ENCODE peak calls at places on chromosomes 11 and 22, in six cellular contexts. M, R, H, E, V and K are unnamed samples. For H3K4me1, the result is how much of the 10 kb centered on the place peaks cover.

GRCh38 chr11:9057888-9058287 is 33.5 kb downstream of the SCUBE2 start:
- DNase-seq in M (no peak), R (no peak), H (no peak), E (no peak), V (no peak), K (no peak)

GRCh38 chr11:24637520-24637919 is 140.7 kb downstream of the LUZP2 start:
- DNase-seq in M (no peak), R (no peak), H (no peak), E (no peak), V (no peak), K (no peak)

GRCh38 chr11:28715726-28716125 is 607.5 kb downstream of the METTL15 start:
- DNase-seq in M (no peak), R (peak), H (no peak), E (no peak), V (no peak), K (no peak)

GRCh38 chr22:32591620-32592019 is 117.0 kb downstream of the FBXO7 start:
- DNase-seq in M (no peak), R (peak), H (no peak), E (no peak), V (no peak), K (no peak)

GRCh38 chr22:42719656-42720262 is 911 bp downstream of the A4GALT start:
- DNase-seq in M (no peak), R (no peak), H (no peak), E (no peak), V (no peak), K (no peak)

GRCh38 chr11:72075756-72076155 is 4.6 kb downstream of the NUMA1 start:
- DNase-seq in M (no peak), R (no peak), H (no peak), E (no peak), V (no peak), K (no peak)

GRCh38 chr11:70132641-70133040 is 54.5 kb downstream of the ANO1 start:
- DNase-seq in M (no peak), R (no peak), H (no peak), E (peak), V (no peak), K (no peak)

GRCh38 chr11:59901306-59901705 is 22.7 kb downstream of the OOSP3 start:
- DNase-seq in M (peak), R (peak), H (no peak), E (no peak), V (no peak), K (no peak)

GRCh38 chr11:94708642-94709041 is 59.5 kb upstream of the AMOTL1 start:
- DNase-seq in M (no peak), R (no peak), H (no peak), E (no peak), V (no peak), K (no peak)

GRCh38 chr22:19621372-19622060 is 92.8 kb upstream of the SEPTIN5 start:
- DNase-seq in M (no peak), R (no peak), H (no peak), E (no peak), V (no peak), K (no peak)

GRCh38 chr11:9759519-9760179 is 95.8 kb downstream of the SWAP70 start:
- DNase-seq in M (peak), R (peak), H (peak), E (peak), V (no peak), K (peak)

GRCh38 chr11:74863410-74863809 is 85.5 kb downstream of the XRRA1 start:
- DNase-seq in M (no peak), R (no peak), H (no peak), E (no peak), V (no peak), K (no peak)

GRCh38 chr11:27705873-27706820 is 5.9 kb upstream of the BDNF start:
- DNase-seq in M (no peak), R (peak), H (no peak), E (no peak), V (peak), K (no peak)

GRCh38 chr11:112977620-112978212 is 16.5 kb downstream of the NCAM1 start:
- DNase-seq in M (no peak), R (peak), H (peak), E (no peak), V (no peak), K (no peak)

GRCh38 chr11:1835671-1836010 is 851 bp downstream of the SYT8 start:
- DNase-seq in M (no peak), R (no peak), H (no peak), E (no peak), V (no peak), K (peak)

GRCh38 chr11:33207408-33207985 is 46.2 kb upstream of the CSTF3 start:
- DNase-seq in M (no peak), R (peak), H (no peak), E (no peak), V (no peak), K (no peak)

GRCh38 chr11:126150256-126150655 is 61.2 kb downstream of the RPUSD4 start:
- DNase-seq in M (no peak), R (no peak), H (no peak), E (no peak), V (no peak), K (no peak)

GRCh38 chr11:3147626-3148025 is 17.5 kb downstream of the OSBPL5 start:
- DNase-seq in M (no peak), R (no peak), H (no peak), E (no peak), V (no peak), K (no peak)

GRCh38 chr11:40290031-40290650 is 1169.3 kb downstream of the LRRC4C start:
- DNase-seq in M (no peak), R (peak), H (no peak), E (no peak), V (no peak), K (no peak)

GRCh38 chr11:14270690-14271542 is 88.1 kb downstream of the RRAS2 start:
- DNase-seq in M (no peak), R (no peak), H (no peak), E (no peak), V (peak), K (no peak)

GRCh38 chr11:76176463-76176862 is 29.8 kb downstream of the WNT11 start:
- DNase-seq in M (no peak), R (no peak), H (no peak), E (no peak), V (no peak), K (no peak)

GRCh38 chr11:211741-212140 is 4.2 kb downstream of the RIC8A start:
- DNase-seq in M (no peak), R (no peak), H (no peak), E (no peak), V (no peak), K (no peak)

GRCh38 chr11:65047581-65048422 is 6.8 kb downstream of the SAC3D1 start:
- DNase-seq in M (peak), R (no peak), H (peak), E (peak), V (no peak), K (peak)

GRCh38 chr11:68186061-68186460 is 27.0 kb downstream of the KMT5B start:
- DNase-seq in M (no peak), R (no peak), H (no peak), E (no peak), V (no peak), K (no peak)

GRCh38 chr22:21628386-21629261 is 1.2 kb downstream of the YDJC start:
- DNase-seq in M (no peak), R (no peak), H (peak), E (peak), V (no peak), K (no peak)

GRCh38 chr22:23230348-23231068 is 50.2 kb downstream of the BCR start:
- DNase-seq in M (no peak), R (no peak), H (no peak), E (no peak), V (no peak), K (peak)

GRCh38 chr22:20206709-20207215 is 55.9 kb upstream of the CCDC188 start:
- DNase-seq in M (peak), R (no peak), H (no peak), E (no peak), V (no peak), K (peak)

GRCh38 chr11:23570828-23571227 is 710.6 kb upstream of the CCDC179 start:
- DNase-seq in M (no peak), R (peak), H (no peak), E (no peak), V (no peak), K (no peak)

GRCh38 chr11:69205125-69205928 is 49.6 kb downstream of the SMIM38 start:
- DNase-seq in M (no peak), R (no peak), H (no peak), E (no peak), V (no peak), K (no peak)

GRCh38 chr11:62400760-62401159 is 18.1 kb upstream of the SCGB1A1 start:
- DNase-seq in M (peak), R (peak), H (peak), E (no peak), V (no peak), K (peak)

GRCh38 chr11:83007909-83008580 is 63.7 kb downstream of the RAB30 start:
- DNase-seq in M (peak), R (peak), H (peak), E (no peak), V (peak), K (peak)

GRCh38 chr11:16831281-16832192 is 93.1 kb downstream of the C11orf58 start:
- DNase-seq in M (no peak), R (no peak), H (no peak), E (no peak), V (no peak), K (no peak)

GRCh38 chr11:20010106-20010860 is 150.0 kb downstream of the DBX1 start:
- DNase-seq in M (no peak), R (no peak), H (no peak), E (no peak), V (no peak), K (no peak)
- H3K4me1 ChIP-seq in M (under half), R (under half), H (under half), E (under half), V (under half), K (under half)

GRCh38 chr11:47378836-47379170 is 456 bp upstream of the SPI1 start:
- DNase-seq in M (no peak), R (no peak), H (no peak), E (no peak), V (no peak), K (peak)
- H3K4me3 ChIP-seq in M (no peak), R (no peak), H (no peak), E (peak), V (peak), K (peak)

GRCh38 chr11:35617687-35618496 is at the start of gene FJX1:
- DNase-seq in M (peak), R (peak), H (peak), E (peak), V (peak), K (peak)

GRCh38 chr11:35617316-35617686 is 959 bp upstream of the FJX1 start:
- DNase-seq in M (no peak), R (no peak), H (no peak), E (no peak), V (no peak), K (no peak)

GRCh38 chr11:35618497-35619029 is 303 bp downstream of the FJX1 start:
- DNase-seq in M (peak), R (peak), H (no peak), E (peak), V (peak), K (peak)

GRCh38 chr11:35619754-35620640 is 1.7 kb downstream of the FJX1 start:
- DNase-seq in M (no peak), R (peak), H (peak), E (peak), V (no peak), K (peak)

GRCh38 chr11:35619030-35619753 is 932 bp downstream of the FJX1 start:
- DNase-seq in M (peak), R (peak), H (peak), E (peak), V (peak), K (peak)
- H3K27ac ChIP-seq in M (no peak), R (peak), H (no peak), E (no peak), V (no peak), K (no peak)

DNA sequence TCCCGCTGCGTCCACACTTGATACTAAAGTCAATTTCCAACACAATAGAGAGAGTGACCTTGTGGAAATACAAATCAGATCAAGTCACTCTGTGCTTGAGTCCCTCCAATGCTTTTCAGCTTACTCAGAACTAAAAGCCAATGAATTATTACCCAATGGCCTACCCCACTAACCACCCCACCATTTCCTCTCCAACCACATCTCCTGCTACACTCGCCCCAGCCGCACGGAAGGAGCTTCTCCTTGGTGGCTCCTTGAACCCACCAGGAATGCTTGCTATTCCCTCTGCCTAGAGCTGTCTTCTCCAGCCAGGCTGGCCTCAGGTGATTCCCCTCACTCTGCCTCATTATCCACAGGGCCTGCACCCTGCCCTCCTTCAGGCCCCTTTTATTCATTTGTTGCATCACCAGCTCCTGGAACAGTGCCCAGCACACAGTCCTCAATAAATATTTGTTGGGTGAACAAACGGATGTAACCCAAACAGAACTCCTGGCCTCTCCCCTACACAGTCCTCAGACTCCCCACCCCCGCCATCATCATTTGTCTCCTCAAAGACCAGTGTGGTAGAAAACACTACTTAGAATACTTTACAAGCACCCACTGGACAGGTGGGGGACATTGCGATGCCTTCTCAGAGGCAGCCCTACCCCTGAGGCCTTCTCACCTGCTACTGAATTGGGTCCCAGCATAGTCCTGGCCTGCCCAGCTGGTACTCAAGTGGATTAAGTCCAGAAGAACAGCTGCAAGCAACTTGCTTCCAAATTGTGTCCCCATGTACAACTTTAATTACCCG is 12.6 kb downstream of the ABTB2 start:
- DNase-seq in M (peak), R (peak), H (peak), E (no peak), V (no peak), K (no peak)
- H3K4me1 ChIP-seq in M (under half), R (half or more), H (half or more), E (under half), V (under half), K (under half)